ENCODE peak calls at places on chromosomes 12 and 14, in five cellular contexts. E, A, Z, Q and F are unnamed samples.

GRCh38 chr12:122117979-122118378 is 39.4 kb downstream of the MLXIP start:
- DNase-seq in Z (peak; percentile 6), Q (no peak), A (no peak), E (no peak), F (no peak)

GRCh38 chr12:51941011-51941561 is 10.4 kb upstream of the ACVR1B start:
- DNase-seq in Z (no peak), A (no peak), Q (no peak), E (no peak), F (peak; percentile 78)

GRCh38 chr14:33714527-33715222 is 236.2 kb downstream of the EGLN3 start:
- DNase-seq in A (no peak), Q (no peak), Z (no peak), E (no peak), F (no peak)

GRCh38 chr14:100237735-100238418 is 1.1 kb upstream of the YY1 start:
- DNase-seq in A (peak; percentile 41), Q (peak; percentile 71), Z (peak; percentile 72), E (peak; percentile 68), F (no peak)

GRCh38 chr12:95763809-95764253 is 26.7 kb downstream of the NTN4 start:
- DNase-seq in E (no peak), Z (no peak), Q (no peak), A (no peak), F (no peak)

GRCh38 chr12:130468700-130469245 is 131.1 kb downstream of the PIWIL1 start:
- DNase-seq in A (no peak), Q (no peak), E (no peak), Z (no peak), F (no peak)

GRCh38 chr12:95997276-95997675 is 1.1 kb upstream of the HAL start:
- DNase-seq in Z (no peak), A (no peak), Q (no peak), E (no peak), F (no peak)

GRCh38 chr12:19227190-19227879 is 97.8 kb downstream of the PLEKHA5 start:
- DNase-seq in Z (no peak), Q (no peak), A (no peak), E (no peak), F (no peak)

DNA sequence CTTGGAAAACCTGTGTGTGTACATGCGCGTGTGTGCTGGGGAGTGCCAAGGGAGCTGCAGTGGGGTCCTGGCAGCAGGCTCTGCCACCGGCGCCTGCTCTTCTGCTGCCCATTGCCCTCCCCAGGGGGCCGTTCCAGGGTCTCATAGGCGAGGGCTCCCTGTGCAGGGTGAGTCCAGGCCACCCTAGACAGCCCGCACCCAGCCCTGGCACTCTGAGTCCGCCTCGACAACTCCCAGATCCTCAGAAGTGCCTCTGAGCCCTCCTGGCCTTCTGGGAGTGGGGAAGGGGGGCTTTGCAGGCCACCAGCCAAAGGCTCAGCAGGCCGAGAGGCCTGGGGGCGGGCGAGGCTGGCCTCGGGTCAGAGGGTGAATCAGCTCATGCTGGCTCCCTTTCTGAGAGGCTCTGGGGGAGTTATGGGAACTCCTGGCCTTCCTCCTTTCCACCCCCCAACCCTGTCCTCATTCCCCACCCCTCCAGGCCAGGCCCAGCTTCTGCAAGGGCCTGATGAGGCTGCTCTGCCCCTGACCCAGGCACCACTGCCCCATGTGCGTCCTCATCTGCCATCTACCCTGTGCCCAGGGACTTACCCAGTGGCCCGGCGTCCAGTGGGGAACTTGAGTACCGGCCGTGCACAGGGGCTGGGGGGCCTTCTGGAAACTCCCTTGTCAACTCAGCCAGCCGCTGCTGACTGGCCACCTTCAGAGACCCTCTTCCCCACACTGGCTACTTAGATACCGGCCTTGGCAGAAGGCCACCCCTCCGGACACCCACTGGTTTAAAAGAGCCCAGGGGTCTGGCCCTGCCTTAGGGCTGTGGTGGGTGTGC is 2.1 kb upstream of the TEDC1 start:
- DNase-seq in A (no peak), Z (no peak), Q (peak; percentile 65), E (no peak), F (no peak)
- TF ChIP-seq CTCF in A (no peak), Z (no peak), Q (no peak), E (no peak), F (no peak)

GRCh38 chr12:115785548-115785947 is 491.9 kb downstream of the MED13L start:
- DNase-seq in A (no peak), E (no peak), Z (no peak), Q (no peak), F (no peak)
- TF ChIP-seq CTCF in A (no peak), E (no peak), Z (no peak), Q (no peak), F (no peak)

DNA sequence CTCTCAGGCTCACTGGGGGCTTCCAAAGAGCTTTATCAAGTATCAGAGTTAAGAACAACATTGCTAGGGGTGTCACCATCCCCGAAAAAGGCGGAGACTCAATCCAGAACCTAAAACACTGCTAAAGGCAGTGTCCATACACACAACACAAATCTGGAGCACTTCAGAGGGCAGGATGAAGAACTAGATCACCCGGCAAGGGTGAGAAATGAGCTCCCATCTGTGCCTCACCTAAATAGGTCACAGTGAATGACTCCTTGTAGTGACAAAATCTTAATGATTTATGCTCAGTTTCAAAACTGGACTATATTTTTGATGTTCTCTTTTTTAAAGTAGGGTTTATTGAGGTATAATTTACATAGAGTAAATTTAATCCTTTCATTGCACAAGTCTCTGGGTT is 25.6 kb downstream of the NIN start:
- DNase-seq in E (no peak), Q (no peak), A (no peak), Z (no peak), F (no peak)
- TF ChIP-seq CTCF in E (no peak), Q (no peak), A (no peak), Z (no peak), F (no peak)

GRCh38 chr12:103626498-103626897 is 39.4 kb downstream of the STAB2 start:
- DNase-seq in Z (no peak), Q (peak; percentile 63), E (no peak), A (no peak), F (no peak)
- TF ChIP-seq CTCF in Z (no peak), Q (no peak), E (no peak), A (peak; percentile 60), F (peak; percentile 43)

DNA sequence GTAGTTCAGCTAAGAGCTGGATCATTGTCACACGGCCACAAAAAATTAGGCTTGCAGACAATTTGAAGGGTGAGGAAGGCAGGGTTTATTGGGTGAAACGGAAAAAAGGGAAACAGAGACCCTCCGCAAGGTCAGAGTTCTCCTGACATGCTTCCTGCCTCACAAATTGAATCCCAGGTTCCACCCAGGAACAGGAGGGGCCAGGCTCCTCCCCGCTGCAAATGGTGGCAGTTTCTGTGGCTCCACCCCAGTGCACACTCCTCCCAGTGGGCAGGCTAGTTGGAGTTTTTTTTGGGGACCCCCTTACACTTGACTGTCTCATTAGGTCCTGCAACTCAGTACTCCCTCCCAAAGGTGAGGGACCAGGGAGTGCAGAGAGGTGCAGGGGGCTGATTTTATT is 39.4 kb upstream of the PPP1CC start:
- DNase-seq in E (no peak), A (no peak), Q (no peak), Z (no peak), F (no peak)
- TF ChIP-seq CTCF in E (no peak), A (no peak), Q (no peak), Z (no peak), F (no peak)

GRCh38 chr12:106957617-106958016 is 1.9 kb downstream of the TMEM263 start:
- DNase-seq in A (no peak), Z (no peak), Q (no peak), E (no peak), F (no peak)

GRCh38 chr12:106954462-106955376 is 988 bp upstream of the TMEM263 start:
- DNase-seq in E (peak; percentile 79), Q (peak; percentile 66), A (peak; percentile 38), Z (peak; percentile 63), F (no peak)

GRCh38 chr12:106955377-106956047 is at the start of gene TMEM263:
- DNase-seq in E (peak; percentile 94), Z (peak; percentile 97), A (peak; percentile 88), Q (peak; percentile 98), F (peak; percentile 100)

GRCh38 chr12:106953352-106954260 is 2.1 kb upstream of the TMEM263 start:
- DNase-seq in E (no peak), Q (no peak), A (no peak), Z (no peak), F (no peak)

DNA sequence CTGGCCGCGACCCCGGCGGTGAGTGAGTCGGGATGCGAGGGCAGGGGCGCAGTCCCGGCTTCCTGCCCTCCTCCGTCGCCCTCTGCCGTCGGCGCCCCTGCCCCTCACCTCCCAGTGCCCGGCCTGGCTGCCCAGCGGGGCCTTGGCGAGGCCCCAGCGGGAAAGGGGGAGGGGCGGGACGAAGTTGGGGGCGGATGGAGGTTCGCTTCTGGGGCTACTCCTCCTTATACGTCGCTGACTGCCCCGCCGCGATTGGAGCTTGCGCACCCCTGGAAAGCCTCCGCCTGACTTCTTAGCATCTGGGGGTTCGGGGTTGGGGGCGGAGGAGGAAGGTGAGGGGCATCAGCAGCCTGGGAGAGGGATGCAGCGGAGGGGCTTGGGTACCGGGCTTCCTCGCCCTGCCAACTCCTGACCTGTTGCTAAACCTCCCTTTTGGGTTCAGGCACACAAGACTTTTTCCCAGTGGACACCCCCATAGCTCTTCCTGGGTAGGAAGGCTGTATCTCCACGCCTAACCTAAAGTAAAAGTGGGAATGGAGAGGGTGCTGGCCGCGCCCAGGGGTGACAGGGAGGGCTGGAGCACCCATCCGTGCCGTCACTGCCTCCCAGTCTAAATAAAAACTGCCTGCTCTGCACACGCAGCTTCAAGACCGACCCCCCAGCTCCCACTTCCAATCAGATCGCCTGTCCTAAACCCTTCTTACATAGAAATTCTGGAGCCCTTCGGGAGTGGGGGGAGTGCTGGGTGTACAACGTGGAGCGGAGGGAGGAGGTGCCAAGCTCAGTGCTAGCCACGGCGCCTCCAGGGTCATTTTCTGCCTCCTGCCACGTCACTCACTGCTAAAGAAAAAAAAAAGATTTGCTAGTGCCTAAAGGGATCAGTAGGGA is 585 bp downstream of the TMEM263 start:
- DNase-seq in A (peak; percentile 54), Q (peak; percentile 77), E (peak; percentile 85), Z (peak; percentile 85), F (peak; percentile 88)
- TF ChIP-seq CTCF in A (no peak), Q (peak; percentile 19), E (no peak), Z (no peak), F (no peak)

GRCh38 chr12:58177366-58177765 is 236.0 kb downstream of the ATP23 start:
- DNase-seq in E (no peak), Q (no peak), A (no peak), Z (no peak), F (no peak)

GRCh38 chr12:58171914-58172313 is 230.5 kb downstream of the ATP23 start:
- DNase-seq in Z (no peak), E (no peak), Q (no peak), A (no peak), F (no peak)

GRCh38 chr12:58172433-58173073 is 231.2 kb downstream of the ATP23 start:
- DNase-seq in E (no peak), A (no peak), Q (no peak), Z (no peak), F (no peak)

GRCh38 chr12:58174316-58174715 is 232.9 kb downstream of the ATP23 start:
- DNase-seq in E (no peak), A (no peak), Z (no peak), Q (no peak), F (no peak)

GRCh38 chr12:58176296-58176869 is 235.0 kb downstream of the ATP23 start:
- DNase-seq in Z (no peak), A (no peak), Q (no peak), E (no peak), F (no peak)
- TF ChIP-seq CTCF in Z (no peak), A (no peak), Q (peak; percentile 37), E (peak; percentile 26), F (peak; percentile 61)

GRCh38 chr14:24297190-24297964 is 2.2 kb downstream of the DHRS1 start:
- DNase-seq in Q (no peak), A (no peak), Z (no peak), E (no peak), F (no peak)
- TF ChIP-seq CTCF in Q (peak; percentile 15), A (peak; percentile 1), Z (no peak), E (peak; percentile 45), F (peak; percentile 55)